ENCODE peak calls at places on chromosomes 2 and 18, in five cellular contexts. E is SK-N-DZ, O is RWPE1, P is endothelial cell, I is NCI-H146. D is an unnamed sample.

GRCh38 chr2:241620419-241620769 is 16.6 kb downstream of the THAP4 start:
- DNase-seq in P (no peak), O (no peak), E (no peak), I (no peak), D (no peak)

GRCh38 chr2:12441750-12442626 is 274.7 kb upstream of the TRIB2 start:
- DNase-seq in I (no peak), E (peak; percentile 94), P (no peak), O (no peak), D (no peak)

GRCh38 chr2:191247381-191248057 is 2.3 kb downstream of the MYO1B start:
- DNase-seq in P (no peak), I (no peak), O (peak; percentile 85), E (peak; percentile 85), D (no peak)

GRCh38 chr18:30486856-30487255 is 555.7 kb downstream of the DSC3 start:
- DNase-seq in O (no peak), P (no peak), I (no peak), E (no peak), D (no peak)

GRCh38 chr2:216352653-216353270 is 19.5 kb downstream of the MARCHF4 start:
- DNase-seq in P (no peak), E (no peak), I (no peak), O (no peak), D (peak; percentile 22)

GRCh38 chr2:216404010-216404618 is 8.2 kb upstream of the SMARCAL1 start:
- DNase-seq in O (peak; percentile 36), I (peak; percentile 25), P (peak; percentile 18), E (peak; percentile 32), D (no peak)

GRCh38 chr18:75065251-75066000 is 143.5 kb downstream of the PTGR3 start:
- DNase-seq in O (no peak), E (peak; percentile 59), I (no peak), P (no peak), D (no peak)

GRCh38 chr2:10414591-10414990 is 33.5 kb downstream of the ODC1 start:
- DNase-seq in O (no peak), I (peak; percentile 52), P (no peak), E (no peak), D (no peak)

GRCh38 chr2:143300531-143300930 is 171.3 kb downstream of the ARHGAP15 start:
- DNase-seq in I (no peak), O (no peak), E (no peak), P (no peak), D (no peak)

GRCh38 chr2:97714084-97714949 is 941 bp downstream of the ZAP70 start:
- DNase-seq in I (peak; percentile 40), P (no peak), E (no peak), O (peak; percentile 20), D (no peak)

GRCh38 chr2:239879423-239880084 is 145.6 kb downstream of the NDUFA10 start:
- DNase-seq in P (no peak), E (peak; percentile 64), I (no peak), O (no peak), D (peak; percentile 34)

D was measured in vagina.